ENCODE peak calls at places on chromosomes 7 and 10, in four cellular contexts. B is NCI-H1105, D is Caki2, W is anterior cingulate cortex. S is an unnamed sample.

GRCh38 chr7:83347836-83348482 is 185.3 kb upstream of the PCLO start:
- DNase-seq in W (no peak), D (peak), B (no peak), S (peak)

GRCh38 chr7:128831178-128831993 is 1.2 kb downstream of the FLNC start:
- DNase-seq in W (no peak), D (no peak), B (no peak), S (no peak)

GRCh38 chr7:151212626-151213025 is 2.3 kb upstream of the H2BK1 start:
- DNase-seq in W (no peak), D (no peak), B (no peak), S (no peak)

GRCh38 chr7:17061443-17061842 is 179.7 kb upstream of the AGR3 start:
- DNase-seq in D (no peak), B (no peak), W (no peak), S (no peak)

GRCh38 chr7:28953628-28954027 is 4.5 kb downstream of the TRIL start:
- DNase-seq in B (no peak), W (no peak), D (no peak), S (no peak)

GRCh38 chr10:71685554-71686202 is 33.9 kb downstream of the C10orf105 start:
- DNase-seq in D (no peak), B (no peak), W (no peak), S (no peak)

GRCh38 chr10:60645928-60646433 is 132.3 kb upstream of the CDK1 start:
- DNase-seq in B (no peak), W (no peak), D (no peak), S (peak)

GRCh38 chr7:127392182-127392565 is 334 bp downstream of the ZNF800 start:
- DNase-seq in B (no peak), W (no peak), D (no peak), S (no peak)

GRCh38 chr10:42980553-42981357 is 96.1 kb upstream of the RET start:
- DNase-seq in D (no peak), B (no peak), W (no peak), S (no peak)

GRCh38 chr7:24786941-24787340 is 29.7 kb upstream of the GSDME start:
- DNase-seq in D (peak), B (no peak), W (no peak), S (no peak)

GRCh38 chr10:5147255-5147980 is 37.5 kb downstream of the AKR1C8 start:
- DNase-seq in W (no peak), D (peak), B (no peak), S (no peak)

GRCh38 chr7:7681191-7681935 is 37.0 kb downstream of the RPA3 start:
- DNase-seq in D (peak), B (peak), W (no peak), S (peak)

GRCh38 chr7:142331941-142332340 is 74.1 kb upstream of the PRSS58 start:
- DNase-seq in W (no peak), B (no peak), D (no peak), S (no peak)

GRCh38 chr7:151900591-151901312 is 23.8 kb upstream of the PRKAG2 start:
- DNase-seq in D (no peak), W (no peak), B (no peak), S (no peak)

GRCh38 chr10:23826399-23826798 is 382.5 kb upstream of the KIAA1217 start:
- DNase-seq in D (peak), B (no peak), W (no peak), S (no peak)

GRCh38 chr7:27972272-27972671 is 208.3 kb downstream of the JAZF1 start:
- DNase-seq in B (no peak), W (no peak), D (no peak), S (no peak)

GRCh38 chr7:134546903-134547737 is 1.8 kb upstream of the AKR1B15 start:
- DNase-seq in D (peak), W (peak), B (peak), S (peak)

GRCh38 chr7:93861325-93861949 is 29.1 kb downstream of the TFPI2 start:
- DNase-seq in B (no peak), D (no peak), W (no peak), S (no peak)

GRCh38 chr7:13262929-13263530 is 575.6 kb downstream of the ARL4A start:
- DNase-seq in W (no peak), D (peak), B (peak), S (peak)

GRCh38 chr7:130611206-130611605 is 57.3 kb downstream of the COPG2 start:
- DNase-seq in D (no peak), W (no peak), B (no peak), S (peak)

GRCh38 chr10:21293518-21294356 is 231.7 kb downstream of the SKIDA1 start:
- DNase-seq in W (no peak), D (peak), B (no peak), S (no peak)

GRCh38 chr10:24718031-24718855 is 5.4 kb downstream of the ARHGAP21 start:
- DNase-seq in W (no peak), D (no peak), B (no peak), S (no peak)

GRCh38 chr7:111098011-111098925 is 7.3 kb downstream of the LRRN3 start:
- DNase-seq in D (no peak), B (peak), W (no peak), S (peak)

GRCh38 chr7:106623846-106624245 is 37.1 kb downstream of the CCDC71L start:
- DNase-seq in D (no peak), W (no peak), B (no peak), S (no peak)